ENCODE peak calls at places on chromosomes 12 and 14, in eight cellular contexts. D is cardiac muscle cell; C is T-cell; Q is activated T-helper 2 cell treated with anti-CD3 and anti-CD28 coated beads, Interferon-gamma antibody, Interleukin-2, Interleukin-4, amounts not matched to agents 10 μg/mL and 5 μg/mL and 100 μg/mL, durations not matched to agents 14 hours and 24 hours and 36 hours; R is fibroblast of pulmonary artery; Z is AG04450; O is osteocyte; H is iris pigment epithelial cell. S is an unnamed sample.

GRCh38 chr12:12331896-12332295 is 18.1 kb downstream of the MANSC1 start:
- DNase-seq in D (no peak), C (no peak), Q (no peak), R (no peak), Z (no peak), O (no peak), H (no peak), S (no peak)

GRCh38 chr12:58907326-58907855 is 12.9 kb downstream of the LRIG3 start:
- DNase-seq in D (peak; percentile 66), C (no peak), Q (no peak), R (peak; percentile 55), Z (no peak), O (no peak), H (no peak), S (no peak)

GRCh38 chr12:30219047-30219446 is 435.3 kb upstream of the TMTC1 start:
- DNase-seq in D (no peak), C (no peak), Q (no peak), R (no peak), Z (no peak), O (no peak), H (peak; percentile 43), S (no peak)

GRCh38 chr12:103836345-103836744 is 4.7 kb downstream of the NT5DC3 start:
- DNase-seq in D (no peak), C (no peak), Q (no peak), R (no peak), Z (no peak), O (no peak), H (no peak), S (no peak)

GRCh38 chr12:4269279-4269991 is 4.1 kb upstream of the CCND2 start:
- DNase-seq in D (peak; percentile 53), C (peak; percentile 92), Q (peak; percentile 91), R (peak; percentile 70), Z (no peak), O (peak; percentile 82), H (peak; percentile 49), S (peak; percentile 28)

GRCh38 chr14:64196026-64196425 is 98.1 kb downstream of the ESR2 start:
- DNase-seq in D (no peak), C (no peak), Q (no peak), R (no peak), Z (no peak), O (no peak), H (no peak), S (no peak)

GRCh38 chr12:32322354-32322753 is 77.0 kb upstream of the FGD4 start:
- DNase-seq in D (no peak), C (no peak), Q (no peak), R (no peak), Z (no peak), O (no peak), H (no peak), S (no peak)

GRCh38 chr12:51941011-51941561 is 10.4 kb upstream of the ACVR1B start:
- DNase-seq in D (peak; percentile 78), C (no peak), Q (no peak), R (peak; percentile 74), Z (peak; percentile 32), O (peak; percentile 78), H (peak; percentile 78), S (no peak)

GRCh38 chr14:103273847-103274615 is 60.0 kb upstream of the EIF5 start:
- DNase-seq in D (no peak), C (no peak), Q (no peak), R (no peak), Z (no peak), O (peak; percentile 84), H (no peak), S (no peak)

GRCh38 chr14:70018713-70019201 is 139.5 kb downstream of the SMOC1 start:
- DNase-seq in D (peak; percentile 56), C (no peak), Q (no peak), R (peak; percentile 17), Z (no peak), O (no peak), H (peak; percentile 47), S (no peak)

GRCh38 chr14:77088645-77089044 is 9.4 kb upstream of the CIPC start:
- DNase-seq in D (no peak), C (no peak), Q (no peak), R (no peak), Z (no peak), O (no peak), H (no peak), S (no peak)

GRCh38 chr14:102775855-102776760 is 1.1 kb upstream of the TRAF3 start:
- DNase-seq in D (peak; percentile 75), C (no peak), Q (peak; percentile 17), R (peak; percentile 81), Z (no peak), O (no peak), H (peak; percentile 90), S (no peak)

GRCh38 chr14:103540816-103541493 is 12.0 kb downstream of the TRMT61A start:
- DNase-seq in D (no peak), C (no peak), Q (no peak), R (no peak), Z (no peak), O (no peak), H (no peak), S (no peak)

GRCh38 chr12:40099423-40099853 is 6.4 kb downstream of the SLC2A13 start:
- DNase-seq in D (peak; percentile 5), C (no peak), Q (no peak), R (peak; percentile 8), Z (no peak), O (no peak), H (no peak), S (no peak)

GRCh38 chr12:22410497-22410896 is 76.0 kb upstream of the ST8SIA1 start:
- DNase-seq in D (no peak), C (no peak), Q (no peak), R (no peak), Z (no peak), O (no peak), H (no peak), S (no peak)

GRCh38 chr14:90495357-90496276 is 98.8 kb downstream of the CALM1 start:
- DNase-seq in D (peak; percentile 82), C (peak; percentile 34), Q (peak; percentile 39), R (peak; percentile 84), Z (peak; percentile 44), O (no peak), H (peak; percentile 70), S (peak; percentile 65)

GRCh38 chr12:92987362-92987761 is 58.3 kb upstream of the EEA1 start:
- DNase-seq in D (peak; percentile 89), C (no peak), Q (no peak), R (peak; percentile 91), Z (peak; percentile 55), O (no peak), H (peak; percentile 84), S (peak; percentile 43)

GRCh38 chr12:113676117-113676516 is 204.4 kb upstream of the LHX5 start:
- DNase-seq in D (no peak), C (no peak), Q (no peak), R (no peak), Z (no peak), O (no peak), H (no peak), S (no peak)

GRCh38 chr14:79375336-79375735 is 836.0 kb downstream of the DIO2 start:
- DNase-seq in D (no peak), C (no peak), Q (no peak), R (no peak), Z (no peak), O (no peak), H (no peak), S (no peak)

GRCh38 chr14:73786942-73787759 is 64.5 kb upstream of the PTGR2 start:
- DNase-seq in D (peak; percentile 58), C (peak; percentile 58), Q (peak; percentile 67), R (no peak), Z (no peak), O (no peak), H (no peak), S (peak; percentile 38)

GRCh38 chr12:50101663-50102062 is 2.1 kb upstream of the GPD1 start:
- DNase-seq in D (peak; percentile 63), C (no peak), Q (no peak), R (peak; percentile 64), Z (peak; percentile 42), O (no peak), H (peak; percentile 56), S (peak; percentile 50)

GRCh38 chr12:96193725-96194571 is at the start of gene ELK3:
- DNase-seq in D (peak; percentile 87), C (peak; percentile 65), Q (peak; percentile 51), R (peak; percentile 82), Z (no peak), O (peak; percentile 86), H (peak; percentile 78), S (peak; percentile 66)

GRCh38 chr12:19039515-19039914 is 90.0 kb upstream of the PLEKHA5 start:
- DNase-seq in D (no peak), C (no peak), Q (no peak), R (no peak), Z (no peak), O (no peak), H (no peak), S (peak; percentile 66)

GRCh38 chr14:101087614-101088394 is 184.3 kb upstream of the RTL1 start:
- DNase-seq in D (peak; percentile 44), C (no peak), Q (no peak), R (no peak), Z (no peak), O (peak; percentile 73), H (peak; percentile 69), S (no peak)

GRCh38 chr14:88225721-88226120 is 97.3 kb downstream of the KCNK10 start:
- DNase-seq in D (no peak), C (no peak), Q (no peak), R (no peak), Z (no peak), O (no peak), H (no peak), S (no peak)

GRCh38 chr12:30965613-30965985 is 39.1 kb downstream of the TSPAN11 start:
- DNase-seq in D (no peak), C (no peak), Q (no peak), R (peak; percentile 6), Z (no peak), O (no peak), H (peak; percentile 7), S (no peak)

GRCh38 chr12:40015360-40015759 is 90.5 kb downstream of the SLC2A13 start:
- DNase-seq in D (no peak), C (no peak), Q (no peak), R (no peak), Z (no peak), O (no peak), H (no peak), S (no peak)